ENCODE peak calls at places on chromosome 12, in four cellular contexts. J is stromal cell of bone marrow, H is pancreas, B is hypothalamus. E is an unnamed sample.

GRCh38 chr12:86158956-86159355 is 97.2 kb downstream of the MGAT4C start:
- DNase-seq in J (no peak), H (no peak), B (no peak), E (peak; percentile 13)

GRCh38 chr12:56687225-56688128 is 607 bp downstream of the PTGES3 start:
- DNase-seq in J (no peak), H (peak; percentile 89), B (peak; percentile 41), E (peak; percentile 57)

GRCh38 chr12:81888341-81888740 is 129.2 kb upstream of the PPFIA2 start:
- DNase-seq in J (peak; percentile 4), H (no peak), B (no peak), E (peak; percentile 88)

GRCh38 chr12:95173392-95174251 is 43.6 kb downstream of the FGD6 start:
- DNase-seq in J (peak; percentile 14), H (peak; percentile 62), B (no peak), E (peak; percentile 93)

GRCh38 chr12:128911861-128912260 is 58.6 kb downstream of the GLT1D1 start:
- DNase-seq in J (no peak), H (no peak), B (no peak), E (no peak)

GRCh38 chr12:131785763-131786330 is 42.3 kb upstream of the MMP17 start:
- DNase-seq in J (no peak), H (no peak), B (no peak), E (peak; percentile 25)

GRCh38 chr12:12611512-12612306 is at the start of gene CREBL2:
- DNase-seq in J (peak; percentile 98), H (peak; percentile 96), B (peak; percentile 90), E (peak; percentile 95)

GRCh38 chr12:98418357-98419075 is 96.9 kb upstream of the TMPO start:
- DNase-seq in J (peak; percentile 86), H (peak; percentile 60), B (no peak), E (peak; percentile 91)

GRCh38 chr12:57093412-57094193 is 4.7 kb downstream of the NAB2 start:
- DNase-seq in J (peak; percentile 77), H (peak; percentile 83), B (peak; percentile 18), E (peak; percentile 50)

GRCh38 chr12:9762369-9762768 is 1.7 kb upstream of the CD69 start:
- DNase-seq in J (no peak), H (no peak), B (no peak), E (no peak)

GRCh38 chr12:70659077-70659606 is 21.9 kb upstream of the PTPRB start:
- DNase-seq in J (no peak), H (no peak), B (no peak), E (no peak)

GRCh38 chr12:27972721-27973120 is at the start of gene PTHLH:
- DNase-seq in J (no peak), H (no peak), B (no peak), E (no peak)

GRCh38 chr12:47328831-47329545 is 249.2 kb upstream of the AMIGO2 start:
- DNase-seq in J (peak; percentile 45), H (no peak), B (no peak), E (no peak)

GRCh38 chr12:42705863-42706262 is 116.3 kb upstream of the PRICKLE1 start:
- DNase-seq in J (peak; percentile 51), H (no peak), B (no peak), E (no peak)

E was measured in kidney tubule cell.